ENCODE peak calls at places on chromosomes 6 and 20, in four cellular contexts. C is heart left ventricle, Q is A549, X is RWPE1. B is an unnamed sample.

GRCh38 chr6:82040405-82041221 is 206.9 kb downstream of the IBTK start:
- DNase-seq in C (no peak), X (peak), Q (peak), B (peak)

GRCh38 chr20:24910461-24910860 is 38.6 kb upstream of the CST7 start:
- DNase-seq in Q (no peak), C (no peak), X (no peak), B (no peak)

GRCh38 chr6:13485923-13486557 is 1.4 kb downstream of the GFOD1 start:
- DNase-seq in Q (peak), C (no peak), X (peak), B (no peak)

GRCh38 chr20:63944078-63944941 is 11.9 kb downstream of the UCKL1 start:
- DNase-seq in X (no peak), Q (no peak), C (peak), B (no peak)

GRCh38 chr6:80134065-80134464 is 27.6 kb downstream of the BCKDHB start:
- DNase-seq in C (no peak), X (no peak), Q (no peak), B (no peak)

GRCh38 chr6:146965110-146965689 is 239.0 kb upstream of the STXBP5 start:
- DNase-seq in C (no peak), X (no peak), Q (no peak), B (no peak)

GRCh38 chr6:147559016-147559415 is 50.5 kb downstream of the SAMD5 start:
- DNase-seq in Q (no peak), C (no peak), X (no peak), B (no peak)

GRCh38 chr6:168514216-168514615 is 73.2 kb downstream of the SMOC2 start:
- DNase-seq in X (no peak), C (peak), Q (no peak), B (no peak)

GRCh38 chr6:1297746-1298145 is 14.2 kb upstream of the FOXQ1 start:
- DNase-seq in Q (peak), C (no peak), X (no peak), B (no peak)

GRCh38 chr6:135072753-135073152 is 18.1 kb upstream of the HBS1L start:
- DNase-seq in C (no peak), X (no peak), Q (no peak), B (no peak)

GRCh38 chr6:133741375-133741861 is 147.5 kb upstream of the TCF21 start:
- DNase-seq in Q (peak), C (no peak), X (no peak), B (no peak)

GRCh38 chr6:257774-258173 is 34.5 kb upstream of the DUSP22 start:
- DNase-seq in C (no peak), X (no peak), Q (no peak), B (no peak)

DNA sequence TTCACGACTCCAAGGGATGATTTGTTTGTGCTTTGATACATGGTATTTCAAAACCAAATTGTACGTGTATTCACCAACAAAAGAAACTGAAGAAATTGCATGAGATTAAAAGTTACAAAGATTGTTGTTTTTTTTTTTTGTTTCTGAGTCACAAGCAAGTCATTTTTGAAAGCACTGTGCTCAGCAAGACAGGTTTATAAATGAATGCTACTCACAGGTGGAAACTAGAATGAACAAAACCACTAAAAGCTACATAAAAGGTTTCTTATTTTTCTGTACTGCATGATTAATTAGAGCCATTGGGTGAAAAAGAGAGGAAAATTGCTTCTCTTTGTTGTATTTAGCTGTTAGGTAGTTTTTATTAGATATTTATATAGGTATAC is 90.2 kb upstream of the RIPOR2 start:
- DNase-seq in Q (no peak), X (no peak), C (no peak), B (no peak)
- H3K27ac ChIP-seq in Q (no peak), X (no peak), C (no peak), B (no peak)

DNA sequence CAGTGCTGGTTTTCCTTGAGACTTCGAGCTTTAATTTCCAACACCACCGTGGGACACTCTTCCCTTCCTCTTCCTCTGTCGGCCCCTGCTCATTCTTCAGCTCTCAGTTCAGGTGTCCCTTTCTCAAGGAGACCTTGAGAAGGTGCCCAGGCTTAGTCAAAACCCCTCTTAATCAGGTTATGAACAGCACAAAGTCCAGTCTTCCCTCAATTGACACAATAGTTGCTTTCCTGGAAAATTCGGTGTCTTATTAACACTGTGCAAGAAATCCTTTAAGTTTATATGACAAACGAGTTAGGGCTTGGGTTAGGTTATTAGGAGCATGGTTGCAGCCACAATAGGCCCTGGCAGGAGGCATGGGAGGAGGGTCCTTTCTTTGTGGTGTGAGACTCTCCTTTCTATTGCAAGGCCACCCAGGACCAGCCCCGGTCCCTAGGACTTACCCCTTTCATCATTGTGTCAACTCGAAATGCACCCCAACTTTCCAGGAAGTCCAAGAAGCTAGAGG is 1.5 kb upstream of the NSFL1C start:
- DNase-seq in C (no peak), X (no peak), Q (no peak), B (no peak)
- H3K27ac ChIP-seq in C (no peak), X (no peak), Q (peak), B (no peak)

DNA sequence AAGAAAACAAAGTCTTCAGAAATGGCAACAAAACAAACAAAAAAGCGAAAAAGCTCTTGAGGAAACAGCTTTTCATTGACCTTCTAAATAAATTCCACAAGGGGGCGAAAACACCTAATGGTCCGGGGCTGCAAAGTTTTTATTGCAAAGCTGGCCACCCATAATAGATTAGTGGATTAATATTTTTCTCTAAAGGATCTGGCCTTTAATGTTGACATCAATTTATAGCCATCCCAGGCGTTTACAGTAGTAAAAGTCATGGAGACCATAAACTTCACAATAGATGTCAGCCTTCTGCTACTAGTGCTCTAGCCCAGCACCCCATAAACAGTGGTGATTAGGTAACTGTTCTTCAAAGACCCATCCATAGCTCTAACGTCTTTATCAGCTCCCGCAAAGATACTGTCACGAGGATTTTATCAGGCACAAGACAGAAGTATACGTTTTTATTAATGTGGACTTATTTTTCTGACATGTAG is 4.8 kb downstream of the CITED2 start:
- DNase-seq in C (no peak), Q (peak), X (peak), B (no peak)
- H3K27ac ChIP-seq in C (peak), Q (no peak), X (no peak), B (no peak)

GRCh38 chr20:46670585-46671584 is 18.4 kb downstream of the TP53RK start:
- DNase-seq in Q (no peak), C (no peak), X (no peak), B (no peak)
- H3K27ac ChIP-seq in Q (no peak), C (no peak), X (no peak), B (no peak)

GRCh38 chr20:57465486-57465885 is 59.5 kb downstream of the CTCFL start:
- DNase-seq in C (peak), Q (no peak), X (no peak), B (no peak)

GRCh38 chr20:57468523-57469417 is 56.2 kb downstream of the CTCFL start:
- DNase-seq in Q (no peak), X (no peak), C (peak), B (no peak)

GRCh38 chr20:57465943-57466342 is 59.0 kb downstream of the CTCFL start:
- DNase-seq in C (no peak), X (no peak), Q (no peak), B (no peak)

GRCh38 chr20:57469418-57470211 is 55.3 kb downstream of the CTCFL start:
- DNase-seq in C (peak), Q (no peak), X (no peak), B (no peak)

DNA sequence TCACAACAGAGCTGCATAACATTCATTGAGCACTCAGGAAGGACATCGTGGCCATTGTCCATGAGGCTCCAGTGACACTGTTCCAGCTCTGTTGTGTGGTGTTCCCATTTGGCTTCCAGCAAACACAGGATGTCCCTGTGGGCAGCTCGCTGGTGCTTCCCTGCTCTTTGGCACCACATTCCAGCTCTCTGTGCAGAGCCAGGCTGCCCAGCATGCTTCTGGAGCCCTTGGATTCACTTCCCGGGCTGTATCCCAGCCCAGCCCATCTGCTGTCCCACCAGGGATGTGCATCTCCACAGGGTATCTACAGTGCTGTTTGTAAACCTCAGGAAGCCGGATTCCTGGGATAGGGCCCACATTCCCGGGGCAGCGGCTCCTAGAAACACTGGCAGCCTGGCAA is 57.2 kb downstream of the CTCFL start:
- DNase-seq in X (no peak), C (peak), Q (no peak), B (no peak)
- H3K27ac ChIP-seq in X (no peak), C (no peak), Q (no peak), B (no peak)

DNA sequence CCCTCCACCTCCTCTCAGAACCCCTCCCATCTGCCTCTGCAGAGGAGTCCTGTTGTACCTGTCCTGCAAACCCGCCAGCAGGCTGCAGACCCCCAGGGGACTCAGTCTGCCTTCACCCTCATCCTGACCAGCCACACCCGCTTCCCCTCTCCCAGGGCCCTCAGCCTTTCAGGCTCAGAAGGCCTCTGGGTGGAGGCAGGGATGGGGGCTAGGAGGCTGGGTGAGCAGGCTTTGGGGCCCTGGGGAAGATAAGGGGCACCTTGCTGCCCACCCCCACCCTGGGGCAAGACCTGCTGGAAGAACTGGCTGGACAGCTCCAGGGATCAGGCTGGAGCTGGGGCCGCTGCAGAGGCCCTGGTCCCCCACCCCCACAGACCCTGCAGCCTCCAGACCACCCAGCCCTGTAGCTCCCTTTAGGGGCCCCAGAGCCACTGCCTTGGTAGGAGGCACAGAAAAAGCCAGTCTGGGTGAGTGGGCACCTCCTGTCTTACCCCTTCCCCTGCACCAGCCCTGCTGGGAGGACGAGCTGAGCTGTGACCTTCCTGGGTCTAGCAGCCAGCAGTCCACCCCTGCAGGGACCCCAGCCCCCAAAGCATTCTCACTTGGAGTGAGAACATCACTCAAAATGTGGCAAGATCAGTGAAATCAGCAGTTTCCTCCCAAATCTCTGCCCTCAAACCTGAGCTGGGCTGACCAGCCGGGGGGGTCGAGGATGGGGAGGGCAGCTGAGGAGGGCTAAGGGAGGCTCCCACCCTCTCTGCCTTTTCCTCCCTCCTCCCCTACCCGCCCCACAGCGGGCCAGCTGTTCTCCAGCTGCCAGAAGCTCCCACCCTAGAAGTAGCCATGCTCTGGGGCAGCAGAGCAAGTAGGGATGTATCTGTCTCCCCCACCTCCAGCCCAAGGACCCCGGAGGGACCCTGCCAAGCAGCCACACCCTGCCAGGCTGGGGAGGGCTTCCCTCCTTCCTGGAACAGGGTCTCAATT is 5.0 kb downstream of the TEAD3 start:
- DNase-seq in C (no peak), X (no peak), Q (no peak), B (no peak)
- H3K27ac ChIP-seq in C (no peak), X (peak), Q (peak), B (no peak)

DNA sequence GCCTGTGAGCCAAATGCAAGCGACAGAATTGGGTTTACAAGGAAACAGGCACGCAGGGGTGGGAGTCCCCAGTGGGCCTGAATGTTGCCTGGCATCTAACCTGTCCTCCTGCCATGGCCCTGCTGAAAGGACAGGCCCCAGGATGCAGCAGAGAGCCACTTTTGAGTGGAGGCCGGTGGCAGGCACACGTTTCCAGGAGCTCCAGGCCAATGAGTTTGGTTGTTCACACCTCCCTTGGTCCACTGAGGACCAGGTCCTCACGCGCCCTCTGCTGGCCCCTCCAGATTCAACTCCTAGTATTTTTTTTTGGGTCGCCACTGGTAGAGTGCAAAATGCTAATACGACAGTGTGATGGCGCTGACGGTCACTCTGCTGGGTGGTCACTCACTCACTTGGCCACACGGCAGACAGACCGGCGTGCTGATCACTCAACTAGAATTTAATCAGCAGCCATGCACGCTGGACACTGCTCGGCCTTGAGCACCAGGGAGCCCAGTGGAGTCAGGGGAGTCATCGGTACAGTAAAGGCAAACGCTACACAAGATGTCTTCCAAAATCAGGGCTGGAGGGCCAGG is 81.7 kb upstream of the NFATC2 start:
- DNase-seq in Q (peak), X (peak), C (peak), B (no peak)
- H3K27ac ChIP-seq in Q (peak), X (no peak), C (no peak), B (no peak)

DNA sequence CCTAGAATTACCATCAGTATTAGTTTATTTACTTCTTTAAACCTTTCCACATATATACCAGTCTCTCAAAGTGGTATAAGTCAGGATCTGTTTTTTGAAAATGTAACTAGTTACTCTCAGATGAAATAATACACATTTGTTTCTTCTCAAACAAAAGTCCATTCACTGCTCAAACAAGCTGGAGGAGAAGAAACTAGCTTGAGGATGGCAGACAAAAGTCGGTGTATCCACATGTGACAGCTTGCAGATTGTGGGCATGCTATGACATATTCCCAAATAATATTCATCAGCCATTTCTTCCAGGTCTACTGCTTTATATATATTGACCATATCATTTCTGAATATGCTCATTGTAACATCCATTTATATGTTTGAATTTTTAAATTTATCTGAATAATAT is 197.4 kb upstream of the KCNQ5 start:
- DNase-seq in X (peak), C (no peak), Q (no peak), B (no peak)
- H3K27ac ChIP-seq in X (no peak), C (no peak), Q (no peak), B (no peak)

DNA sequence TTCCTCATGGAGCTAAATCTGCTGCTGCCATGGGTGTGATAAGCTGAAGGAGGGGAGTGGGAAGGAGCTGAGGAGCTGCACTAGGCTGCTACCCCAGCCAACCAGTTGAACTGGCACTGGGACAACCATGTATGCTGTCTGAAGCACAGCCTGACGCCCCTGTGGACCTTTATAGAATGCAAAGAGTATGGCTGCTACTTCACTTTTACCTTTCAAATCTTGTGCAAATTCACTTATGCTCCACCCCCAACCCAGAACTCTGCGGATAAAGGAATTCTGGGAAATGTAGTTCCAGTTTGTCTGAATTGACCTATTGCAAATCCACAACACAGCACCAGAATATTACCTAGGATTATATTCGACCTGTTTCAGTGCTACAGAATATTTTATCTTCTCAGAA is 217.4 kb upstream of the SLC35B3 start:
- DNase-seq in C (no peak), X (no peak), Q (no peak), B (no peak)
- H3K27ac ChIP-seq in C (no peak), X (no peak), Q (no peak), B (no peak)

DNA sequence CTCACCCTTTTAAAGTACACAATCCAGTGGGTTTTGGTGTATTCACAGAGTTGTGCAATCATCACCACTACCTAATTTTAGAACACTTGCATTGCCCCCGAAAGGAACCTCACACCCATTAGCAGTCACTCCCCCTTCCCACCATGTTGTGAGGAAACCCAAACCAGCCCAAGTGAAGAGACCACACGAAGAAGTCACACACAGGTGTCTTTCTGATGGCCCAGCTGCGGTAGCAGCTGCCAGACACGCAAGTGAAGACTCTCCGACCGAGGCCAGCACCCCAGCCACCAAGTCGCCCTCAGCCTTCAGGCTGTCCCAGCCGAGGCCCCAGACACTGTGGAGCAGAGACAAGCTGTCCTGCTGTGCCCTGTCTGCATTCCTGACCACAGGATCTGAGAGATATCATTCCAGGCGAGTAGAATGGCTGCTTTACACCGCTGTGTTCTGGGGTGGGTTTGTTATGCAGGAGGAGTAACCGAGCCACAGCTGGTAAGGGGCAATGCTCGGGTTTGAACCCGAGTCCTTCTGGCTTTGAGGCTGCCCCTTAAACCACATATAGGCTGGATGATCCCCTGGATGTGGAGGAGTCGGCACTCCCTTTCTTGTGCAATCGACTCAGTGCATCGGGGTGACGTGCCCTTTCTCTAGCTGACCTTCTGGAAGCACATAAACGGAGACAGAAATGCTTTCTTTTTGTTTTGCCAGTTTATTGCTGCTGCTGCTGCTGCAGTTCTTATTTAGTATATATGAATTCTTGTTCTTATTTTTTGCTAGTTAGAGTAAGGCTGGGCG is 59.0 kb upstream of the PTPN1 start:
- DNase-seq in Q (no peak), X (no peak), C (no peak), B (no peak)
- H3K27ac ChIP-seq in Q (peak), X (peak), C (no peak), B (no peak)

B was measured in caudate nucleus.